ENCODE peak calls at places on chromosomes 4 and X, in nine cellular contexts. K, Y, A, V, H, E, X, T and C are unnamed samples.

GRCh38 chr4:134636332-134637055 is 434.9 kb upstream of the PABPC4L start:
- DNase-seq in X (no peak), T (no peak), H (no peak), V (no peak), K (no peak), E (no peak), Y (no peak), A (no peak), C (no peak)

GRCh38 chr4:147407261-147408045 is 73.4 kb upstream of the EDNRA start:
- DNase-seq in V (no peak), A (no peak), Y (peak; percentile 53), X (no peak), H (no peak), K (peak; percentile 22), E (no peak), T (no peak), C (no peak)

GRCh38 chr4:5758741-5759140 is 47.7 kb downstream of the EVC start:
- DNase-seq in K (peak; percentile 99), A (no peak), E (no peak), H (peak; percentile 73), Y (peak; percentile 62), X (no peak), T (no peak), V (no peak), C (no peak)

GRCh38 chrX:12308420-12308819 is 170.1 kb downstream of the FRMPD4 start:
- DNase-seq in K (no peak), V (no peak), Y (no peak), E (no peak), T (peak; percentile 69), H (no peak), X (no peak), A (no peak), C (no peak)

GRCh38 chr4:186499467-186499866 is 55.9 kb downstream of the MTNR1A start:
- DNase-seq in K (no peak), A (no peak), X (no peak), T (no peak), E (no peak), V (no peak), Y (no peak), H (no peak), C (no peak)

GRCh38 chr4:8911311-8912088 is 39.9 kb upstream of the HMX1 start:
- DNase-seq in V (no peak), Y (peak; percentile 57), E (no peak), A (no peak), H (no peak), X (peak; percentile 8), K (peak; percentile 9), T (no peak), C (no peak)

GRCh38 chr4:56229947-56230346 is 157.3 kb downstream of the AASDH start:
- DNase-seq in H (no peak), V (no peak), E (no peak), K (no peak), A (no peak), Y (no peak), X (no peak), T (no peak), C (no peak)

GRCh38 chr4:70239497-70239896 is 2.9 kb upstream of the CSN3 start:
- DNase-seq in E (no peak), X (no peak), T (no peak), A (no peak), H (no peak), K (no peak), V (no peak), Y (no peak), C (no peak)

GRCh38 chrX:96027363-96027894 is 657.2 kb upstream of the DIAPH2 start:
- DNase-seq in E (no peak), Y (no peak), V (no peak), X (no peak), K (no peak), A (no peak), H (no peak), T (no peak), C (no peak)

GRCh38 chrX:31293409-31293808 is 221.6 kb upstream of the FTHL17 start:
- DNase-seq in A (no peak), T (no peak), K (no peak), V (no peak), H (no peak), X (no peak), E (no peak), Y (no peak), C (no peak)

GRCh38 chr4:120198411-120198810 is 131.8 kb upstream of the MAD2L1 start:
- DNase-seq in Y (no peak), K (no peak), V (no peak), A (no peak), T (no peak), E (no peak), H (no peak), X (no peak), C (no peak)

GRCh38 chr4:4402966-4403365 is 16.1 kb downstream of the NSG1 start:
- DNase-seq in T (no peak), A (no peak), Y (no peak), H (no peak), V (no peak), X (no peak), K (peak; percentile 42), E (no peak), C (no peak)

GRCh38 chr4:110850461-110851447 is 227.9 kb upstream of the PITX2 start:
- DNase-seq in X (no peak), T (no peak), A (no peak), V (no peak), E (peak; percentile 24), Y (no peak), K (no peak), H (no peak), C (no peak)

GRCh38 chrX:154540897-154541535 is 5.6 kb downstream of the G6PD start:
- DNase-seq in V (no peak), X (no peak), E (no peak), K (no peak), A (no peak), T (no peak), Y (peak; percentile 84), H (no peak), C (no peak)

GRCh38 chrX:155966876-155967275 is 30.6 kb upstream of the IL9R start:
- DNase-seq in X (no peak), V (no peak), T (peak; percentile 80), E (no peak), Y (no peak), A (no peak), K (peak; percentile 45), H (peak; percentile 42), C (peak; percentile 37)

GRCh38 chr4:186739802-186740434 is 16.3 kb upstream of the FAT1 start:
- DNase-seq in H (no peak), X (no peak), E (no peak), A (no peak), V (no peak), T (peak; percentile 37), K (no peak), Y (no peak), C (no peak)

GRCh38 chr4:140469806-140470733 is 28.0 kb downstream of the MGAT4D start:
- DNase-seq in A (no peak), Y (no peak), X (no peak), H (no peak), K (no peak), V (no peak), E (no peak), T (no peak), C (no peak)

GRCh38 chrX:6024204-6024603 is 204.5 kb downstream of the NLGN4X start:
- DNase-seq in T (no peak), V (no peak), H (no peak), E (no peak), K (peak; percentile 15), X (no peak), Y (peak; percentile 77), A (no peak), C (no peak)

GRCh38 chrX:107571296-107571998 is 56.9 kb upstream of the PRPS1 start:
- DNase-seq in X (no peak), H (no peak), Y (peak; percentile 97), K (peak; percentile 94), T (no peak), A (no peak), E (no peak), V (no peak), C (no peak)

GRCh38 chr4:94504545-94504944 is 52.8 kb downstream of the PDLIM5 start:
- DNase-seq in X (no peak), K (peak; percentile 66), H (no peak), A (no peak), E (no peak), T (no peak), V (no peak), Y (no peak), C (no peak)

GRCh38 chr4:145234086-145234694 is 53.8 kb upstream of the OTUD4 start:
- DNase-seq in T (peak; percentile 65), A (no peak), K (peak; percentile 71), X (peak; percentile 51), V (peak; percentile 4), H (peak; percentile 69), Y (peak; percentile 69), E (peak; percentile 52), C (peak; percentile 57)

GRCh38 chr4:48017108-48017527 is 546 bp downstream of the NIPAL1 start:
- DNase-seq in H (peak; percentile 78), T (no peak), K (peak; percentile 72), V (no peak), X (peak; percentile 10), Y (peak; percentile 97), E (peak; percentile 21), A (no peak), C (peak; percentile 72)

GRCh38 chr4:86831262-86832090 is 17.7 kb downstream of the SLC10A6 start:
- DNase-seq in V (peak; percentile 56), E (no peak), A (no peak), H (no peak), K (peak; percentile 91), Y (peak; percentile 55), X (no peak), T (no peak), C (no peak)

GRCh38 chr4:142407569-142407968 is 438.5 kb downstream of the INPP4B start:
- DNase-seq in T (no peak), H (no peak), Y (no peak), X (no peak), K (peak; percentile 55), E (no peak), A (no peak), V (no peak), C (no peak)

GRCh38 chr4:159946983-159947645 is 844.2 kb downstream of the RAPGEF2 start:
- DNase-seq in X (no peak), H (no peak), K (peak; percentile 68), T (peak; percentile 48), V (peak; percentile 53), E (peak; percentile 55), Y (no peak), A (no peak), C (peak; percentile 0)

GRCh38 chrX:75547783-75548182 is 24.9 kb upstream of the ZDHHC15 start:
- DNase-seq in T (no peak), A (no peak), Y (no peak), E (no peak), K (no peak), H (no peak), X (peak; percentile 10), V (no peak), C (no peak)

GRCh38 chrX:68114573-68115199 is 318.6 kb downstream of the OPHN1 start:
- DNase-seq in K (peak; percentile 43), T (no peak), V (no peak), E (no peak), A (no peak), H (peak; percentile 1), Y (peak; percentile 56), X (no peak), C (no peak)

GRCh38 chr4:853416-853781 is 27.5 kb upstream of the CPLX1 start:
- DNase-seq in H (no peak), V (no peak), E (no peak), A (no peak), T (no peak), X (no peak), K (no peak), Y (no peak), C (no peak)

GRCh38 chrX:102067966-102068723 is 57.3 kb upstream of the TCEAL2 start:
- DNase-seq in H (peak; percentile 14), A (no peak), K (peak; percentile 29), E (no peak), V (no peak), T (no peak), X (peak; percentile 17), Y (no peak), C (peak; percentile 10)

GRCh38 chrX:69504626-69505612 is 793 bp downstream of the NALF2 start:
- DNase-seq in K (no peak), H (no peak), Y (no peak), X (no peak), A (no peak), E (no peak), T (peak; percentile 4), V (no peak), C (peak; percentile 6)

GRCh38 chr4:159547645-159548308 is 444.9 kb downstream of the RAPGEF2 start:
- DNase-seq in X (no peak), T (no peak), E (no peak), A (no peak), V (no peak), Y (no peak), K (peak; percentile 39), H (no peak), C (no peak)